ENCODE peak calls at places on chromosomes 7 and 10, in six cellular contexts. E is heart right ventricle, U is endothelial cell of umbilical vein, I is mammary epithelial cell, Z is WERI-Rb-1, D is sigmoid colon. T is an unnamed sample. For H3K9me3, the result is how much of the 10 kb centered on the place peaks cover.

GRCh38 chr10:59971915-59972314 is 65.6 kb upstream of the CCDC6 start:
- DNase-seq in E (no peak), U (no peak), I (peak), Z (no peak), D (no peak), T (no peak)

GRCh38 chr7:100493476-100494264 is 9.9 kb downstream of the NYAP1 start:
- DNase-seq in E (peak), U (peak), I (no peak), Z (peak), D (no peak), T (no peak)

GRCh38 chr10:34405611-34406462 is 409.3 kb downstream of the PARD3 start:
- DNase-seq in E (no peak), U (peak), I (peak), Z (no peak), D (no peak), T (no peak)

GRCh38 chr10:116241025-116241424 is 32.0 kb downstream of the GFRA1 start:
- DNase-seq in E (no peak), U (no peak), I (no peak), Z (no peak), D (no peak), T (no peak)

GRCh38 chr10:57627642-57628178 is 640.0 kb downstream of the IPMK start:
- DNase-seq in E (no peak), U (no peak), I (no peak), Z (no peak), D (no peak), T (no peak)

GRCh38 chr7:2040893-2041270 is 191.9 kb downstream of the MAD1L1 start:
- DNase-seq in E (no peak), U (no peak), I (no peak), Z (peak), D (peak), T (no peak)

GRCh38 chr10:5079306-5079830 is 14.8 kb upstream of the AKR1C3 start:
- DNase-seq in E (no peak), U (no peak), I (no peak), Z (no peak), D (no peak), T (no peak)

GRCh38 chr7:47505317-47506007 is 76.4 kb downstream of the TNS3 start:
- DNase-seq in E (no peak), U (no peak), I (no peak), Z (no peak), D (no peak), T (no peak)

GRCh38 chr7:150413640-150414081 is 34.5 kb downstream of the ZNF775 start:
- DNase-seq in E (no peak), U (no peak), I (no peak), Z (no peak), D (no peak), T (no peak)

GRCh38 chr10:3190817-3191216 is 18.2 kb upstream of the PITRM1 start:
- DNase-seq in E (no peak), U (no peak), I (no peak), Z (no peak), D (no peak), T (no peak)

GRCh38 chr7:50377356-50377755 is 72.8 kb downstream of the FIGNL1 start:
- DNase-seq in E (no peak), U (no peak), I (no peak), Z (no peak), D (no peak), T (no peak)

GRCh38 chr10:101214446-101215396 is 14.5 kb downstream of the LBX1 start:
- DNase-seq in E (peak), U (peak), I (peak), Z (peak), D (no peak), T (no peak)

GRCh38 chr7:129262333-129262732 is 37.5 kb downstream of the AHCYL2 start:
- DNase-seq in E (no peak), U (no peak), I (no peak), Z (no peak), D (no peak), T (no peak)

GRCh38 chr10:72730462-72730861 is 38.5 kb downstream of the MCU start:
- DNase-seq in E (no peak), U (no peak), I (no peak), Z (no peak), D (no peak), T (no peak)

GRCh38 chr10:101694674-101695403 is at the start of gene FBXW4:
- DNase-seq in E (peak), U (peak), I (peak), Z (peak), D (peak), T (peak)

GRCh38 chr7:132732466-132732865 is 156.2 kb upstream of the PLXNA4 start:
- DNase-seq in E (no peak), U (no peak), I (no peak), Z (no peak), D (no peak), T (no peak)

GRCh38 chr7:55100172-55100961 is 81.5 kb downstream of the EGFR start:
- DNase-seq in E (peak), U (no peak), I (no peak), Z (no peak), D (peak), T (peak)

GRCh38 chr7:83550100-83550499 is 98.8 kb downstream of the SEMA3E start:
- DNase-seq in E (no peak), U (no peak), I (peak), Z (no peak), D (no peak), T (no peak)
- H3K27ac ChIP-seq in E (no peak), U (no peak), I (no peak), Z (no peak), D (no peak), T (no peak)

DNA sequence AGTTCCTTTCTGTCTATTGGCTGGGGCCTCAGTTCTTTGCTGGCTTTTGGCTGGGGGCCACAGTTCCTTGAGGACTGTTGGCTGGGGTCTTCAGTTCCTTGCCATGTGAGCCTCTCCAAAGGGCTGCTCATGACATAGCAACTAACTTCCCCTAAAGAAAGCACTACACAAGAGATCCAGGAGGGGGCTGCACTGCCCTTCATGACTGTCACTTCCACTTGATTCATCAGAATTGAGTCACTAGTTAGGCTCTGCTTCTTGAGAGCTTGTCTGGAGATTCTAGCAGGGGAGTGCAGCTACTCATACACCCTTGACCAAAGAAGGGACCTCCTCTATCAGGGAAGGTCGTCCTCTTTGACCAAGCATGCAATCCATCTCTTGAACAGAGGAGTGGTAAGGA is 38.0 kb upstream of the MKX start:
- DNase-seq in E (no peak), U (peak), I (peak), Z (peak), D (no peak), T (no peak)
- TF ChIP-seq CTCF in E (peak), U (peak), I (peak), Z (peak), D (no peak), T (peak)

DNA sequence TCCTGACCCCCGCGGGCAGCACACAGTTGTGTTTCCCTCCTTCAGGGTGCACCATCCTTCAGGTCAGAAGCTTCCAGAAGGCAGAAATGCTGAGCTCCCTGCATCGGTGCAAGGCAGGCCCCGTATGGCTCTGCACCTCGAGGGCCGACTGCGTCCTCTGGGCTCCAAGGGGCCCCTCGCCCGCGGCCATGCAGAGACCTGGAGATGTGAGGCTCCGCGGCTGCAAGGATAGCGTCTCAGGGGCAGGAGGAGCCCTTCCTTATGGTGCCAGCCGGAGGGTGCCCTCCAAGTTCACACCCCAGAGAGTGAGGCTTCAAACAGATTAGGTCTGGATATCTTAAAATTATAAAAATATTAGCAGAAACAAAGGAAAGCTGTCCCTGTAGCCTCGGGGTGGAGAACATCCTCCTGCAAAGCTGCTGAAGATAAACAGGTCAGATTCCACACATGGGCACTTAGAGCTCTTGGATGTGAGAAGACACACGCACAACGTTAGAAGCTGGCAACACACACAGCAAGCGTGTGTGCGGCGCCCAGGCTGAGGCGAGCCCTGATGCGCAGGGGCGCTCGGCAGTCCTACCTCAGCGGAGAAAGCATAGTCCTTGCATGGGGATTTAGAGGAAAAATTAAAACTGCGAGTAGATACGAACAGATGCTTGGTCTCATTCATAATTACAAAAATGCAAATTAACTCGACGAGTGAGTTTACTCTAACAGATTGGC is 20.3 kb downstream of the KNDC1 start:
- DNase-seq in E (no peak), U (no peak), I (no peak), Z (no peak), D (no peak), T (no peak)
- H3K9me3 ChIP-seq in E (under half), U (under half), I (under half), Z (under half), D (under half), T (under half)

GRCh38 chr10:22807238-22807637 is 92.9 kb upstream of the PIP4K2A start:
- DNase-seq in E (no peak), U (no peak), I (no peak), Z (no peak), D (no peak), T (no peak)
- H3K27ac ChIP-seq in E (no peak), U (no peak), I (no peak), Z (no peak), D (no peak), T (no peak)

DNA sequence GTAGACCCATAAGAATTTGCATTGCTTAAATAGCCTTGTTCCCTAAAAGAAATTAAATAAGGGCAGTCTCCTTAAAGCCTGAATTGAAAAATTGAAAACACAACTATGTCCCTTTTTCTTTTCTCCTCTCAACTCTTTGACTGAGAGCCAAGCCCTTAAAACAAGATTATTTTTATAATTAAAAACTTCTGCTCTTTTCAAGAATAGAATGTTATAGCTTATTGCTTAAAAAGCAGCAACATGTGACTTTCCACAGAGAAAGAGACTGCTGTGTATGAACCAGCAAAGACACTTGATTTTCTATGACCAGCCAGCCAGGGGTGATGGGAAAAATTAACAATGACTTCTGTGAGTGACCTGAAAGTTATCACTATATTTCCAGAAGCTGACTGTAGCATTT is 295.2 kb upstream of the CELF2 start:
- DNase-seq in E (no peak), U (no peak), I (no peak), Z (no peak), D (no peak), T (no peak)
- TF ChIP-seq CTCF in E (no peak), U (no peak), I (no peak), Z (no peak), D (no peak), T (no peak)

GRCh38 chr10:29302499-29302898 is 13.6 kb downstream of the LYZL1 start:
- DNase-seq in E (no peak), U (no peak), I (no peak), Z (no peak), D (no peak), T (no peak)

GRCh38 chr10:29295813-29296212 is 6.9 kb downstream of the LYZL1 start:
- DNase-seq in E (no peak), U (no peak), I (no peak), Z (no peak), D (no peak), T (no peak)

GRCh38 chr10:29301359-29301910 is 12.6 kb downstream of the LYZL1 start:
- DNase-seq in E (no peak), U (no peak), I (no peak), Z (no peak), D (no peak), T (no peak)

DNA sequence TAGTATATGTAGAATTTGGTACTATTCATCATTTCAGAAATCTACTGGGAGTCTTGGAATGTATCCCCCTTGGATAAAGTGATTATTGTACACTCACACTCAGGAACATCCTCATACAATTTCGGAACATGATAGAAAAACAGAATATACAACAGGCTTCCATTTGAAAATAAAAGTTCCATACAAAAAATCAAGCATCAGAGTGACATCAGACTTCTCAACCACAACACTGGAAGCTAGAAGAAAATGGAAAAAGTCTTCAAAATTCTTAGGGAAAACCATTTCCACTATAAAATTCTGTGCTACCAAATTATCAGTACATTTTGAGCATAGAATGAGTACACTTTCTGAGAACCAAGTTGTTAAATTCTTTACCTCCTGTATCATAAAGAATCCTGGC is 8.8 kb downstream of the LYZL1 start:
- DNase-seq in E (no peak), U (no peak), I (no peak), Z (no peak), D (no peak), T (no peak)
- H3K9me3 ChIP-seq in E (half or more), U (under half), I (under half), Z (under half), D (under half), T (under half)

GRCh38 chr7:6026011-6026819 is 5.0 kb upstream of the ANKRD61 start:
- DNase-seq in E (peak), U (peak), I (peak), Z (peak), D (peak), T (peak)
- H3K27ac ChIP-seq in E (no peak), U (no peak), I (no peak), Z (no peak), D (peak), T (peak)

DNA sequence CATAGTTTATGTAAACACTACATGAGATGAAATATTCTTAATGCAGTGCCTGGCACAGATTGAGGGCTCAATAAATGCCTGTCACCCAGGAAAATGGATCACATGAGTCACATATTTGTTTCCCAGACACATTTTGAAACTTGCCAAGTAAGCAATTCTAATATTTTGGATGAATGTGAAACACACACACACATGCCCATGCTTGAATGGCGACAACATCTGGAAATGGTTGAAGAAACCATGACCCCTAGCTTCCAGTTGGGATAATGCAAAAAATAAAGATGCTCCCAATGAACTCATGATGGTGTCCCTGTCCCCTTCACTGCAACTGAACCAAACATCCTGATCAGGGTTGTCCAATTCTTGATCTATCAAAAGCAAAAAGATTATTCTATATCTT is 797.3 kb downstream of the XPNPEP1 start:
- DNase-seq in E (no peak), U (no peak), I (no peak), Z (no peak), D (no peak), T (no peak)
- TF ChIP-seq CTCF in E (no peak), U (no peak), I (no peak), Z (peak), D (no peak), T (no peak)

GRCh38 chr7:73978681-73979563 is 49.1 kb upstream of the ELN start:
- DNase-seq in E (peak), U (peak), I (peak), Z (peak), D (peak), T (no peak)
- H3K9me3 ChIP-seq in E (under half), U (under half), I (under half), Z (under half), D (under half), T (under half)

T was measured in thoracic aorta.